ENCODE peak calls at places on chromosomes 6 and 20, in nine cellular contexts. T is activated T-helper 1 cell treated with Interleukin-2 at 50 U/mL for 16 hours; Z is activated CD8-positive, alpha-beta memory T cell treated with anti-CD3 and anti-CD28 coated beads, Interleukin-2, amount 10 ng/mL, durations not matched to agents 7 days and 5 days; H is stimulated activated CD4-positive, alpha-beta T cell treated with anti-CD3 and anti-CD28 coated beads, Interleukin-1b, Interleukin-23, amount 100 ng/mL, for 4 hours; I is NCI-H1092; U is effector CD8-positive, alpha-beta T cell; K is DMS79; Q is fibroblast of the conjunctiva; V is ACHN. N is an unnamed sample.

GRCh38 chr6:34150766-34151165 is 4.9 kb upstream of the GRM4 start:
- DNase-seq in T (no peak), Z (no peak), H (no peak), I (no peak), U (no peak), K (no peak), Q (no peak), V (no peak), N (no peak)

GRCh38 chr6:170344631-170345576 is 38.3 kb downstream of the FAM120B start:
- DNase-seq in T (no peak), Z (peak), H (no peak), I (no peak), U (no peak), K (no peak), Q (peak), V (peak), N (no peak)

GRCh38 chr6:131914234-131914633 is 36.9 kb downstream of the CCN2 start:
- DNase-seq in T (no peak), Z (no peak), H (no peak), I (no peak), U (no peak), K (no peak), Q (no peak), V (no peak), N (no peak)

GRCh38 chr6:7311920-7312615 is 931 bp downstream of the SSR1 start:
- DNase-seq in T (no peak), Z (no peak), H (no peak), I (no peak), U (no peak), K (no peak), Q (no peak), V (no peak), N (no peak)

GRCh38 chr6:123028263-123028662 is 32.2 kb downstream of the CLVS2 start:
- DNase-seq in T (no peak), Z (no peak), H (no peak), I (no peak), U (no peak), K (no peak), Q (no peak), V (no peak), N (no peak)

GRCh38 chr6:169654590-169655391 is 47.0 kb downstream of the WDR27 start:
- DNase-seq in T (peak), Z (peak), H (peak), I (peak), U (peak), K (no peak), Q (peak), V (no peak), N (peak)

GRCh38 chr6:159038914-159039884 is 5.6 kb downstream of the TAGAP start:
- DNase-seq in T (no peak), Z (peak), H (no peak), I (no peak), U (no peak), K (no peak), Q (no peak), V (no peak), N (peak)

GRCh38 chr6:18186033-18186432 is 30.8 kb downstream of the KDM1B start:
- DNase-seq in T (no peak), Z (no peak), H (no peak), I (no peak), U (no peak), K (peak), Q (no peak), V (no peak), N (no peak)

GRCh38 chr20:60294627-60295026 is 336.4 kb downstream of the CDH26 start:
- DNase-seq in T (no peak), Z (no peak), H (no peak), I (no peak), U (no peak), K (no peak), Q (no peak), V (no peak), N (no peak)

GRCh38 chr6:132465530-132466485 is 47.1 kb downstream of the STX7 start:
- DNase-seq in T (no peak), Z (no peak), H (no peak), I (no peak), U (no peak), K (no peak), Q (no peak), V (no peak), N (no peak)

GRCh38 chr6:37712508-37712907 is 14.8 kb upstream of the MDGA1 start:
- DNase-seq in T (no peak), Z (no peak), H (no peak), I (no peak), U (no peak), K (no peak), Q (no peak), V (no peak), N (no peak)

GRCh38 chr20:6533321-6533720 is 234.2 kb upstream of the BMP2 start:
- DNase-seq in T (no peak), Z (no peak), H (no peak), I (no peak), U (no peak), K (no peak), Q (peak), V (peak), N (no peak)

GRCh38 chr6:19995575-19996257 is 158.5 kb downstream of the ID4 start:
- DNase-seq in T (no peak), Z (no peak), H (no peak), I (no peak), U (no peak), K (peak), Q (no peak), V (no peak), N (no peak)

GRCh38 chr6:131059486-131059885 is 3.6 kb downstream of the EPB41L2 start:
- DNase-seq in T (no peak), Z (no peak), H (no peak), I (no peak), U (no peak), K (no peak), Q (no peak), V (peak), N (no peak)

GRCh38 chr6:36313628-36313895 is 23.1 kb downstream of the BNIP5 start:
- DNase-seq in T (no peak), Z (no peak), H (no peak), I (no peak), U (no peak), K (no peak), Q (no peak), V (no peak), N (no peak)

GRCh38 chr6:53741417-53741816 is 53.4 kb upstream of the LRRC1 start:
- DNase-seq in T (no peak), Z (peak), H (peak), I (no peak), U (no peak), K (no peak), Q (no peak), V (no peak), N (no peak)

GRCh38 chr6:117906905-117907599 is at the start of gene SLC35F1:
- DNase-seq in T (no peak), Z (peak), H (no peak), I (peak), U (no peak), K (peak), Q (no peak), V (peak), N (peak)

GRCh38 chr6:35377002-35377401 is 34.6 kb downstream of the PPARD start:
- DNase-seq in T (no peak), Z (no peak), H (no peak), I (no peak), U (no peak), K (no peak), Q (no peak), V (no peak), N (no peak)

GRCh38 chr20:43744121-43744520 is 17.3 kb upstream of the GTSF1L start:
- DNase-seq in T (no peak), Z (no peak), H (no peak), I (no peak), U (no peak), K (peak), Q (no peak), V (no peak), N (no peak)

GRCh38 chr6:132227937-132228336 is 173.3 kb downstream of the MOXD1 start:
- DNase-seq in T (no peak), Z (no peak), H (no peak), I (no peak), U (no peak), K (no peak), Q (peak), V (no peak), N (no peak)

GRCh38 chr6:147283460-147283859 is 79.2 kb downstream of the STXBP5 start:
- DNase-seq in T (no peak), Z (no peak), H (no peak), I (no peak), U (no peak), K (no peak), Q (no peak), V (peak), N (no peak)

GRCh38 chr6:156438519-156438918 is 338.7 kb upstream of the ARID1B start:
- DNase-seq in T (no peak), Z (no peak), H (no peak), I (no peak), U (no peak), K (no peak), Q (no peak), V (no peak), N (no peak)

GRCh38 chr20:3889489-3890409 is 562 bp downstream of the PANK2 start:
- DNase-seq in T (peak), Z (peak), H (no peak), I (no peak), U (peak), K (no peak), Q (no peak), V (peak), N (peak)

N was measured in C1 segment of cervical spinal cord.